ENCODE peak calls at places on chromosomes 12 and 14, in seven cellular contexts. One of them, this sample, is unnamed.

GRCh38 chr12:58177366-58177765 is 236.0 kb downstream of the ATP23 start:
- DNase-seq in hippocampal formation: no peak
- DNase-seq in body of pancreas: no peak
- DNase-seq in NCI-H2081: no peak
- DNase-seq in AG10803: no peak
- DNase-seq in Right ventricle myocardium superior: no peak
- DNase-seq in ovary: no peak
- DNase-seq in this sample: no peak

GRCh38 chr14:67698179-67698578 is 2.6 kb upstream of the RDH11 start:
- DNase-seq in hippocampal formation: no peak
- DNase-seq in body of pancreas: no peak
- DNase-seq in NCI-H2081: no peak
- DNase-seq in AG10803: no peak
- DNase-seq in Right ventricle myocardium superior: no peak
- DNase-seq in ovary: no peak
- DNase-seq in this sample: no peak

GRCh38 chr14:65156568-65157366 is 54.5 kb upstream of the MAX start:
- DNase-seq in hippocampal formation: no peak
- DNase-seq in body of pancreas: no peak
- DNase-seq in NCI-H2081: no peak
- DNase-seq in AG10803: peak
- DNase-seq in Right ventricle myocardium superior: peak
- DNase-seq in ovary: peak
- DNase-seq in this sample: no peak

GRCh38 chr14:31934767-31935266 is 142.3 kb upstream of the ARHGAP5 start:
- DNase-seq in hippocampal formation: peak
- DNase-seq in body of pancreas: peak
- DNase-seq in NCI-H2081: peak
- DNase-seq in AG10803: peak
- DNase-seq in Right ventricle myocardium superior: no peak
- DNase-seq in ovary: peak
- DNase-seq in this sample: no peak

GRCh38 chr12:22459872-22460490 is 84.4 kb downstream of the C2CD5 start:
- DNase-seq in hippocampal formation: peak
- DNase-seq in body of pancreas: no peak
- DNase-seq in NCI-H2081: peak
- DNase-seq in AG10803: peak
- DNase-seq in Right ventricle myocardium superior: no peak
- DNase-seq in ovary: no peak
- DNase-seq in this sample: no peak

GRCh38 chr12:108307006-108307405 is 32.1 kb downstream of the CMKLR1 start:
- DNase-seq in hippocampal formation: no peak
- DNase-seq in body of pancreas: no peak
- DNase-seq in NCI-H2081: no peak
- DNase-seq in AG10803: peak
- DNase-seq in Right ventricle myocardium superior: no peak
- DNase-seq in ovary: no peak
- DNase-seq in this sample: peak

GRCh38 chr12:27332407-27333310 is at the start of gene BMAL2:
- DNase-seq in hippocampal formation: no peak
- DNase-seq in body of pancreas: peak
- DNase-seq in NCI-H2081: peak
- DNase-seq in AG10803: peak
- DNase-seq in Right ventricle myocardium superior: peak
- DNase-seq in ovary: peak
- DNase-seq in this sample: no peak

GRCh38 chr14:101176535-101177205 is 273.1 kb upstream of the RTL1 start:
- DNase-seq in hippocampal formation: no peak
- DNase-seq in body of pancreas: no peak
- DNase-seq in NCI-H2081: no peak
- DNase-seq in AG10803: no peak
- DNase-seq in Right ventricle myocardium superior: no peak
- DNase-seq in ovary: peak
- DNase-seq in this sample: no peak

GRCh38 chr12:124115976-124116690 is 143.1 kb downstream of the ZNF664 start:
- DNase-seq in hippocampal formation: no peak
- DNase-seq in body of pancreas: no peak
- DNase-seq in NCI-H2081: no peak
- DNase-seq in AG10803: no peak
- DNase-seq in Right ventricle myocardium superior: no peak
- DNase-seq in ovary: no peak
- DNase-seq in this sample: no peak

GRCh38 chr12:6229823-6230222 is 29.6 kb downstream of the CD9 start:
- DNase-seq in hippocampal formation: peak
- DNase-seq in body of pancreas: no peak
- DNase-seq in NCI-H2081: no peak
- DNase-seq in AG10803: peak
- DNase-seq in Right ventricle myocardium superior: peak
- DNase-seq in ovary: peak
- DNase-seq in this sample: no peak

GRCh38 chr12:94644622-94645021 is 5.7 kb downstream of the TMCC3 start:
- DNase-seq in hippocampal formation: no peak
- DNase-seq in body of pancreas: no peak
- DNase-seq in NCI-H2081: no peak
- DNase-seq in AG10803: peak
- DNase-seq in Right ventricle myocardium superior: no peak
- DNase-seq in ovary: no peak
- DNase-seq in this sample: no peak

GRCh38 chr12:1814266-1814665 is 6.1 kb upstream of the LRTM2 start:
- DNase-seq in hippocampal formation: no peak
- DNase-seq in body of pancreas: no peak
- DNase-seq in NCI-H2081: no peak
- DNase-seq in AG10803: no peak
- DNase-seq in Right ventricle myocardium superior: no peak
- DNase-seq in ovary: no peak
- DNase-seq in this sample: no peak

GRCh38 chr14:27506272-27506671 is 908.4 kb upstream of the NOVA1 start:
- DNase-seq in hippocampal formation: no peak
- DNase-seq in body of pancreas: no peak
- DNase-seq in NCI-H2081: no peak
- DNase-seq in AG10803: no peak
- DNase-seq in Right ventricle myocardium superior: peak
- DNase-seq in ovary: no peak
- DNase-seq in this sample: no peak

GRCh38 chr12:59736786-59737185 is 141.0 kb downstream of the SLC16A7 start:
- DNase-seq in hippocampal formation: no peak
- DNase-seq in body of pancreas: peak
- DNase-seq in NCI-H2081: peak
- DNase-seq in AG10803: peak
- DNase-seq in Right ventricle myocardium superior: no peak
- DNase-seq in ovary: no peak
- DNase-seq in this sample: peak

GRCh38 chr12:53115112-53115890 is 12.0 kb downstream of the SOAT2 start:
- DNase-seq in hippocampal formation: no peak
- DNase-seq in body of pancreas: no peak
- DNase-seq in NCI-H2081: no peak
- DNase-seq in AG10803: no peak
- DNase-seq in Right ventricle myocardium superior: no peak
- DNase-seq in ovary: no peak
- DNase-seq in this sample: no peak

GRCh38 chr14:28773917-28774691 is 7.5 kb downstream of the FOXG1 start:
- DNase-seq in hippocampal formation: peak
- DNase-seq in body of pancreas: no peak
- DNase-seq in NCI-H2081: peak
- DNase-seq in AG10803: peak
- DNase-seq in Right ventricle myocardium superior: no peak
- DNase-seq in ovary: no peak
- DNase-seq in this sample: no peak

GRCh38 chr12:127929172-127929571 is 337.8 kb upstream of the TMEM132C start:
- DNase-seq in hippocampal formation: no peak
- DNase-seq in body of pancreas: no peak
- DNase-seq in NCI-H2081: no peak
- DNase-seq in AG10803: no peak
- DNase-seq in Right ventricle myocardium superior: no peak
- DNase-seq in ovary: no peak
- DNase-seq in this sample: no peak

GRCh38 chr14:100728962-100729361 is 2.3 kb downstream of the DLK1 start:
- DNase-seq in hippocampal formation: no peak
- DNase-seq in body of pancreas: no peak
- DNase-seq in NCI-H2081: no peak
- DNase-seq in AG10803: no peak
- DNase-seq in Right ventricle myocardium superior: no peak
- DNase-seq in ovary: no peak
- DNase-seq in this sample: no peak

GRCh38 chr14:88463318-88463717 is 77.9 kb downstream of the SPATA7 start:
- DNase-seq in hippocampal formation: peak
- DNase-seq in body of pancreas: no peak
- DNase-seq in NCI-H2081: no peak
- DNase-seq in AG10803: no peak
- DNase-seq in Right ventricle myocardium superior: no peak
- DNase-seq in ovary: no peak
- DNase-seq in this sample: no peak

GRCh38 chr12:9902539-9903228 is 21.4 kb downstream of the KLRF2 start:
- DNase-seq in hippocampal formation: no peak
- DNase-seq in body of pancreas: no peak
- DNase-seq in NCI-H2081: no peak
- DNase-seq in AG10803: no peak
- DNase-seq in Right ventricle myocardium superior: no peak
- DNase-seq in ovary: no peak
- DNase-seq in this sample: no peak

GRCh38 chr14:38752750-38753149 is 350.3 kb downstream of the SEC23A start:
- DNase-seq in hippocampal formation: no peak
- DNase-seq in body of pancreas: no peak
- DNase-seq in NCI-H2081: no peak
- DNase-seq in AG10803: no peak
- DNase-seq in Right ventricle myocardium superior: no peak
- DNase-seq in ovary: no peak
- DNase-seq in this sample: no peak

GRCh38 chr12:110741795-110742717 is 635 bp downstream of the PPP1CC start:
- DNase-seq in hippocampal formation: peak
- DNase-seq in body of pancreas: no peak
- DNase-seq in NCI-H2081: peak
- DNase-seq in AG10803: no peak
- DNase-seq in Right ventricle myocardium superior: no peak
- DNase-seq in ovary: no peak
- DNase-seq in this sample: no peak

GRCh38 chr12:99910342-99910741 is 74.4 kb downstream of the ANKS1B start:
- DNase-seq in hippocampal formation: no peak
- DNase-seq in body of pancreas: no peak
- DNase-seq in NCI-H2081: no peak
- DNase-seq in AG10803: no peak
- DNase-seq in Right ventricle myocardium superior: no peak
- DNase-seq in ovary: no peak
- DNase-seq in this sample: no peak

GRCh38 chr14:39364509-39364908 is 67.7 kb downstream of the FBXO33 start:
- DNase-seq in hippocampal formation: no peak
- DNase-seq in body of pancreas: no peak
- DNase-seq in NCI-H2081: no peak
- DNase-seq in AG10803: no peak
- DNase-seq in Right ventricle myocardium superior: no peak
- DNase-seq in ovary: no peak
- DNase-seq in this sample: no peak

GRCh38 chr12:102344691-102345090 is 135.7 kb downstream of the IGF1 start:
- DNase-seq in hippocampal formation: no peak
- DNase-seq in body of pancreas: no peak
- DNase-seq in NCI-H2081: no peak
- DNase-seq in AG10803: no peak
- DNase-seq in Right ventricle myocardium superior: no peak
- DNase-seq in ovary: no peak
- DNase-seq in this sample: no peak

GRCh38 chr12:124466200-124467128 is 100.9 kb downstream of the NCOR2 start:
- DNase-seq in hippocampal formation: no peak
- DNase-seq in body of pancreas: no peak
- DNase-seq in NCI-H2081: peak
- DNase-seq in AG10803: no peak
- DNase-seq in Right ventricle myocardium superior: peak
- DNase-seq in ovary: no peak
- DNase-seq in this sample: no peak

GRCh38 chr14:64649383-64649998 is 54.7 kb upstream of the PLEKHG3 start:
- DNase-seq in hippocampal formation: no peak
- DNase-seq in body of pancreas: peak
- DNase-seq in NCI-H2081: no peak
- DNase-seq in AG10803: peak
- DNase-seq in Right ventricle myocardium superior: no peak
- DNase-seq in ovary: no peak
- DNase-seq in this sample: no peak

GRCh38 chr12:62720661-62721330 is 214.2 kb downstream of the PPM1H start:
- DNase-seq in hippocampal formation: peak
- DNase-seq in body of pancreas: no peak
- DNase-seq in NCI-H2081: peak
- DNase-seq in AG10803: peak
- DNase-seq in Right ventricle myocardium superior: no peak
- DNase-seq in ovary: no peak
- DNase-seq in this sample: no peak

GRCh38 chr14:25108959-25109358 is 59.0 kb upstream of the STXBP6 start:
- DNase-seq in hippocampal formation: no peak
- DNase-seq in body of pancreas: peak
- DNase-seq in NCI-H2081: peak
- DNase-seq in AG10803: peak
- DNase-seq in Right ventricle myocardium superior: no peak
- DNase-seq in ovary: no peak
- DNase-seq in this sample: no peak

GRCh38 chr12:51247523-51248206 is 9.0 kb downstream of the DAZAP2 start:
- DNase-seq in hippocampal formation: no peak
- DNase-seq in body of pancreas: no peak
- DNase-seq in NCI-H2081: peak
- DNase-seq in AG10803: no peak
- DNase-seq in Right ventricle myocardium superior: no peak
- DNase-seq in ovary: no peak
- DNase-seq in this sample: no peak

GRCh38 chr14:53152909-53153701 is at the start of gene DDHD1:
- DNase-seq in hippocampal formation: peak
- DNase-seq in body of pancreas: peak
- DNase-seq in NCI-H2081: peak
- DNase-seq in AG10803: peak
- DNase-seq in Right ventricle myocardium superior: peak
- DNase-seq in ovary: peak
- DNase-seq in this sample: no peak

GRCh38 chr12:26361964-26362363 is 166.6 kb downstream of the SSPN start:
- DNase-seq in hippocampal formation: no peak
- DNase-seq in body of pancreas: no peak
- DNase-seq in NCI-H2081: no peak
- DNase-seq in AG10803: no peak
- DNase-seq in Right ventricle myocardium superior: no peak
- DNase-seq in ovary: no peak
- DNase-seq in this sample: no peak

GRCh38 chr12:82176016-82176415 is 182.2 kb downstream of the CCDC59 start:
- DNase-seq in hippocampal formation: no peak
- DNase-seq in body of pancreas: no peak
- DNase-seq in NCI-H2081: peak
- DNase-seq in AG10803: no peak
- DNase-seq in Right ventricle myocardium superior: no peak
- DNase-seq in ovary: no peak
- DNase-seq in this sample: no peak

GRCh38 chr14:54857830-54858269 is 44.8 kb downstream of the GCH1 start:
- DNase-seq in hippocampal formation: peak
- DNase-seq in body of pancreas: no peak
- DNase-seq in NCI-H2081: no peak
- DNase-seq in AG10803: no peak
- DNase-seq in Right ventricle myocardium superior: no peak
- DNase-seq in ovary: no peak
- DNase-seq in this sample: no peak

GRCh38 chr12:68222336-68222735 is 3.3 kb downstream of the IL26 start:
- DNase-seq in hippocampal formation: no peak
- DNase-seq in body of pancreas: no peak
- DNase-seq in NCI-H2081: peak
- DNase-seq in AG10803: no peak
- DNase-seq in Right ventricle myocardium superior: no peak
- DNase-seq in ovary: no peak
- DNase-seq in this sample: no peak

GRCh38 chr14:79274641-79275366 is 936.5 kb downstream of the DIO2 start:
- DNase-seq in hippocampal formation: no peak
- DNase-seq in body of pancreas: no peak
- DNase-seq in NCI-H2081: no peak
- DNase-seq in AG10803: no peak
- DNase-seq in Right ventricle myocardium superior: no peak
- DNase-seq in ovary: no peak
- DNase-seq in this sample: no peak

GRCh38 chr12:117377758-117378157 is 16.3 kb upstream of the NOS1 start:
- DNase-seq in hippocampal formation: no peak
- DNase-seq in body of pancreas: no peak
- DNase-seq in NCI-H2081: peak
- DNase-seq in AG10803: no peak
- DNase-seq in Right ventricle myocardium superior: no peak
- DNase-seq in ovary: no peak
- DNase-seq in this sample: no peak

GRCh38 chr14:104526723-104527645 is 52.6 kb upstream of the C14orf180 start:
- DNase-seq in hippocampal formation: no peak
- DNase-seq in body of pancreas: no peak
- DNase-seq in NCI-H2081: no peak
- DNase-seq in AG10803: no peak
- DNase-seq in Right ventricle myocardium superior: no peak
- DNase-seq in ovary: no peak
- DNase-seq in this sample: no peak